ENCODE peak calls at places on chromosomes 13 and 19, in six cellular contexts. J, N, L, P, C and K are unnamed samples. For H3K4me1, the result is how much of the 10 kb centered on the place peaks cover.

GRCh38 chr19:8110931-8111330 is 38.5 kb downstream of the FBN3 start:
- DNase-seq in J (no peak), N (no peak), L (no peak), P (no peak), C (no peak), K (no peak)

GRCh38 chr19:46366620-46367277 is 19.9 kb downstream of the PPP5C start:
- DNase-seq in J (no peak), N (no peak), L (no peak), P (no peak), C (no peak), K (no peak)

GRCh38 chr13:35157143-35157755 is 215.2 kb downstream of the NBEA start:
- DNase-seq in J (peak), N (no peak), L (peak), P (peak), C (peak), K (no peak)

GRCh38 chr19:40216777-40217026 is 1.5 kb downstream of the TTC9B start:
- DNase-seq in J (no peak), N (no peak), L (no peak), P (no peak), C (no peak), K (no peak)

GRCh38 chr19:39246951-39247669 is 1.5 kb downstream of the IFNL4 start:
- DNase-seq in J (no peak), N (peak), L (peak), P (no peak), C (peak), K (no peak)

GRCh38 chr13:21673592-21674270 is 2.9 kb downstream of the FGF9 start:
- DNase-seq in J (peak), N (peak), L (peak), P (peak), C (peak), K (peak)

GRCh38 chr19:16920816-16921529 is 32.2 kb downstream of the F2RL3 start:
- DNase-seq in J (no peak), N (no peak), L (no peak), P (peak), C (no peak), K (no peak)

GRCh38 chr19:33496016-33496415 is 25.6 kb downstream of the PEPD start:
- DNase-seq in J (no peak), N (peak), L (no peak), P (no peak), C (no peak), K (no peak)

GRCh38 chr19:10270616-10271394 is at the start of gene ICAM1:
- DNase-seq in J (no peak), N (peak), L (peak), P (peak), C (peak), K (peak)

GRCh38 chr13:44088911-44089851 is 209.5 kb downstream of the LACC1 start:
- DNase-seq in J (no peak), N (no peak), L (no peak), P (no peak), C (no peak), K (no peak)

GRCh38 chr13:48199404-48199991 is 33.5 kb upstream of the ITM2B start:
- DNase-seq in J (no peak), N (no peak), L (no peak), P (no peak), C (no peak), K (no peak)

GRCh38 chr13:91719033-91719432 is 320.6 kb downstream of the GPC5 start:
- DNase-seq in J (peak), N (no peak), L (no peak), P (peak), C (no peak), K (no peak)

GRCh38 chr13:99277629-99278028 is 19.4 kb upstream of the GPR18 start:
- DNase-seq in J (no peak), N (no peak), L (no peak), P (no peak), C (no peak), K (no peak)
- H3K4me1 ChIP-seq in J (under half), N (under half), L (under half), P (under half), C (under half), K (under half)

GRCh38 chr13:111209613-111210012 is 94.5 kb downstream of the ARHGEF7 start:
- DNase-seq in J (no peak), N (no peak), L (no peak), P (no peak), C (no peak), K (no peak)

GRCh38 chr13:111204438-111205177 is 89.5 kb downstream of the ARHGEF7 start:
- DNase-seq in J (no peak), N (no peak), L (peak), P (no peak), C (no peak), K (no peak)

GRCh38 chr13:111202745-111203144 is 87.6 kb downstream of the ARHGEF7 start:
- DNase-seq in J (peak), N (no peak), L (no peak), P (peak), C (no peak), K (no peak)

GRCh38 chr13:111203742-111204386 is 88.8 kb downstream of the ARHGEF7 start:
- DNase-seq in J (no peak), N (no peak), L (no peak), P (no peak), C (no peak), K (no peak)

GRCh38 chr13:111206148-111206547 is 91.0 kb downstream of the ARHGEF7 start:
- DNase-seq in J (no peak), N (no peak), L (no peak), P (no peak), C (no peak), K (no peak)
- H3K4me1 ChIP-seq in J (under half), N (under half), L (under half), P (under half), C (under half), K (under half)

GRCh38 chr13:97659602-97660001 is 225.6 kb downstream of the RAP2A start:
- DNase-seq in J (peak), N (no peak), L (peak), P (no peak), C (no peak), K (no peak)

GRCh38 chr13:97660488-97661086 is 226.6 kb downstream of the RAP2A start:
- DNase-seq in J (no peak), N (no peak), L (no peak), P (no peak), C (no peak), K (no peak)

GRCh38 chr13:97653741-97654140 is 219.8 kb downstream of the RAP2A start:
- DNase-seq in J (no peak), N (no peak), L (no peak), P (peak), C (no peak), K (no peak)

GRCh38 chr13:97658556-97658955 is 224.6 kb downstream of the RAP2A start:
- DNase-seq in J (no peak), N (no peak), L (no peak), P (no peak), C (no peak), K (no peak)
- H3K4me1 ChIP-seq in J (under half), N (under half), L (under half), P (under half), C (under half), K (under half)

GRCh38 chr13:51801631-51802099 is 2.3 kb downstream of the DHRS12 start:
- DNase-seq in J (peak), N (peak), L (peak), P (peak), C (peak), K (peak)
- H3K4me1 ChIP-seq in J (under half), N (under half), L (half or more), P (under half), C (under half), K (half or more)